ENCODE peak calls at places on chromosomes 13 and 19, in five cellular contexts. A is GM13976; X is cardiac muscle cell; G is fibroblast of villous mesenchyme; J is CD8-positive, alpha-beta T cell. B is an unnamed sample.

GRCh38 chr13:108944760-108945159 is 315.3 kb downstream of the MYO16 start:
- DNase-seq in G (peak; percentile 71), X (no peak), A (no peak), J (no peak), B (no peak)

GRCh38 chr19:45717983-45718650 is 12.6 kb downstream of the FBXO46 start:
- DNase-seq in J (no peak), G (peak; percentile 42), X (peak; percentile 28), A (no peak), B (no peak)

GRCh38 chr19:29662604-29663404 is 2.5 kb upstream of the PLEKHF1 start:
- DNase-seq in G (peak; percentile 93), J (no peak), X (peak; percentile 11), A (no peak), B (no peak)

GRCh38 chr13:86282450-86282849 is 483.2 kb upstream of the SLITRK6 start:
- DNase-seq in G (no peak), A (no peak), X (no peak), J (no peak), B (no peak)

GRCh38 chr13:102799544-102800144 is 725 bp downstream of the BIVM start:
- DNase-seq in X (peak; percentile 9), J (no peak), G (peak; percentile 26), A (peak; percentile 47), B (peak; percentile 48)

GRCh38 chr13:113822266-113822665 is 41.6 kb downstream of the GAS6 start:
- DNase-seq in G (no peak), J (no peak), X (no peak), A (no peak), B (no peak)

GRCh38 chr13:110113284-110113764 is 193.6 kb downstream of the COL4A1 start:
- DNase-seq in X (no peak), J (no peak), A (no peak), G (peak; percentile 43), B (no peak)

GRCh38 chr13:23848639-23849282 is 40.4 kb downstream of the MIPEP start:
- DNase-seq in G (no peak), A (no peak), X (no peak), J (no peak), B (no peak)

GRCh38 chr19:16326401-16327130 is 1.9 kb downstream of the KLF2 start:
- DNase-seq in A (peak; percentile 39), G (no peak), J (no peak), X (no peak), B (no peak)

GRCh38 chr19:40550951-40551350 is 25.7 kb upstream of the SHKBP1 start:
- DNase-seq in X (no peak), J (no peak), G (no peak), A (no peak), B (no peak)

GRCh38 chr13:59533561-59534337 is 630.0 kb downstream of the DIAPH3 start:
- DNase-seq in G (no peak), X (no peak), J (no peak), A (no peak), B (no peak)

GRCh38 chr19:1313695-1314613 is 28.3 kb downstream of the EFNA2 start:
- DNase-seq in X (no peak), G (no peak), J (no peak), A (no peak), B (no peak)

GRCh38 chr19:22545751-22546150 is 88.4 kb upstream of the ZNF492 start:
- DNase-seq in G (no peak), J (no peak), X (no peak), A (peak; percentile 32), B (peak; percentile 9)

GRCh38 chr13:36706755-36707154 is 32.9 kb downstream of the SERTM1 start:
- DNase-seq in A (no peak), G (no peak), X (no peak), J (no peak), B (no peak)

GRCh38 chr19:42250666-42251531 is 4.0 kb downstream of the ERF start:
- DNase-seq in X (no peak), G (peak; percentile 52), A (no peak), J (no peak), B (no peak)

GRCh38 chr13:97873398-97873797 is 80.1 kb upstream of the IPO5 start:
- DNase-seq in X (no peak), G (no peak), J (no peak), A (no peak), B (no peak)

GRCh38 chr19:35905178-35905727 is 2.8 kb downstream of the TYROBP start:
- DNase-seq in A (no peak), X (no peak), G (no peak), J (no peak), B (no peak)

GRCh38 chr19:48540110-48540509 is 11.9 kb upstream of the SULT2B1 start:
- DNase-seq in A (no peak), G (no peak), J (no peak), X (peak; percentile 53), B (no peak)

GRCh38 chr13:52160053-52160452 is 656 bp upstream of the NEK3 start:
- DNase-seq in X (no peak), A (no peak), G (no peak), J (no peak), B (no peak)

GRCh38 chr13:89740994-89741678 is 1606.4 kb upstream of the MIR17HG start:
- DNase-seq in J (no peak), A (no peak), G (no peak), X (no peak), B (no peak)

GRCh38 chr19:2271516-2272103 is 10.4 kb downstream of the PEAK3 start:
- DNase-seq in X (no peak), G (peak; percentile 75), A (no peak), J (no peak), B (no peak)

GRCh38 chr19:3343619-3344502 is 22.5 kb upstream of the NFIC start:
- DNase-seq in J (no peak), A (peak; percentile 69), G (peak; percentile 93), X (no peak), B (no peak)
- TF ChIP-seq CTCF in J (no peak), A (no peak), G (no peak), X (no peak), B (no peak)

DNA sequence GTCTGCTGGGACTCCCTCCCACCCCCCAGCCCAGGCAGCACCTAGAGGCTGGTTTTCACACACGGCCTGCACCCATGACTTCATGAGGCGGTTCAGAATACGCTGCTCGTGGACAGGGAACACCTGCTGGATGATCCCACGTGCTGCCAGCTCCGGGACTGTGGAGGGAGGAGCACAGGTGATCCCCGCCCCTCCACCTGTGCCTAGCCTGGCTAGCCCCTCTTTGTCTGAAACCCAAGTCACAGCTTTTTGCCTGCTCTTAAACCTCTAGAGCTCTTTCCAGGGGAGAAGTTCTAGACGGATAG is 3.4 kb downstream of the ANO8 start:
- DNase-seq in G (no peak), J (no peak), A (no peak), X (no peak), B (no peak)
- TF ChIP-seq CTCF in G (no peak), J (no peak), A (no peak), X (no peak), B (no peak)

GRCh38 chr19:10260141-10260584 is 8.1 kb downstream of the MRPL4 start:
- DNase-seq in X (no peak), G (no peak), J (no peak), A (no peak), B (no peak)
- TF ChIP-seq CTCF in X (no peak), G (no peak), J (no peak), A (no peak), B (no peak)

GRCh38 chr13:95706356-95706755 is 29.4 kb downstream of the DNAJC3 start:
- DNase-seq in G (no peak), A (no peak), X (no peak), J (no peak), B (no peak)

GRCh38 chr13:95708390-95708774 is 31.4 kb downstream of the DNAJC3 start:
- DNase-seq in G (no peak), J (no peak), X (no peak), A (no peak), B (no peak)

GRCh38 chr13:95707035-95707434 is 30.1 kb downstream of the DNAJC3 start:
- DNase-seq in X (no peak), G (no peak), A (no peak), J (no peak), B (no peak)

GRCh38 chr13:95707442-95708389 is 30.8 kb downstream of the DNAJC3 start:
- DNase-seq in A (no peak), X (no peak), G (no peak), J (no peak), B (no peak)

DNA sequence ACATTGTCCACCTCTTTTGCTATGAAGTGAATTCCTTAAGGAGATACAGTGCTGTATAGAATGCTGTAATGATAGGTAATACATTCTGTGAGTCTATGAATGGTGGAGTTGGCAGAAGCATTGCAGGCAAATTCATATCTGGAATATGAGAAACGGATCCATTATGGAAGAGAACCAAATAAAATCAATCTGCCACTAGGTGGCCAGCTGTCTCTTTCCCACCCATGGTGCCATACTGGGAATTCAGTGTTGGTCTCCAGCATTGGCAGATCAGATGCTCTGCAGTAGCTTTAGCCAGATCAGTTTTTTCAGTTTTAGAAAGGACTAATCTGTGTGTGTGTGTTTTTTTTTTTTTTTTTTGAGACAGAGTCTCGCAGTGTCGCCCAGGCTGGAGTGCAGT is 27.6 kb downstream of the DNAJC3 start:
- DNase-seq in G (no peak), A (no peak), X (no peak), J (no peak), B (no peak)
- TF ChIP-seq CTCF in G (peak; percentile 44), A (no peak), X (peak; percentile 30), J (no peak), B (peak; percentile 56)

DNA sequence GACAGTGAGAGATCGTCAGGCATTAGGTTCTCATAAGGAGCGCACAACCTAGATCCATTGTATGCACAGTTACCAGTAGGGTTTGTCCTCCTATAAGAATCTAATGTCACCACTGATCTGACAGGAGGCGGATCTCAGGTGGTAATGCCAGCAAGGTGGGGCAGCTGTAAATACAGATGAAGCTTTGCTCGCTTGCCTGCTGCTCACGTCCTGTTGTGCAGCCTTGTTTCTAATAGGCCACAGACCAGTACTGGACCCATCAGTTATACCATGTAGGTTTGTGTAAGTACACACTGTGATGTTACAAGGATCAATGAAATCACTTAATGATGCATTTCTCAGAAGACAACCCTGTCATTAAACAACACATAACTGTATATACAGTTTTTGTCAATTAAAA is 23.5 kb downstream of the VWA8 start:
- DNase-seq in A (no peak), G (no peak), X (no peak), J (no peak), B (no peak)
- TF ChIP-seq CTCF in A (no peak), G (no peak), X (no peak), J (no peak), B (no peak)